ENCODE peak calls at places on chromosomes 3 and 15, in five cellular contexts. One of them, this sample, is unnamed.

GRCh38 chr3:43998841-43999805 is 242.6 kb upstream of the TOPAZ1 start:
- DNase-seq in AG04450: no peak
- DNase-seq in RWPE2: peak
- DNase-seq in heart right ventricle: no peak
- DNase-seq in foreskin keratinocyte: no peak
- DNase-seq in this sample: no peak

GRCh38 chr15:34318277-34319079 is 19.1 kb downstream of the SLC12A6 start:
- DNase-seq in AG04450: no peak
- DNase-seq in RWPE2: no peak
- DNase-seq in heart right ventricle: no peak
- DNase-seq in foreskin keratinocyte: peak
- DNase-seq in this sample: peak

GRCh38 chr3:124600765-124601164 is 129.5 kb upstream of the UMPS start:
- DNase-seq in AG04450: no peak
- DNase-seq in RWPE2: no peak
- DNase-seq in heart right ventricle: no peak
- DNase-seq in foreskin keratinocyte: no peak
- DNase-seq in this sample: no peak

GRCh38 chr3:179660872-179661271 is 8.0 kb downstream of the USP13 start:
- DNase-seq in AG04450: no peak
- DNase-seq in RWPE2: no peak
- DNase-seq in heart right ventricle: no peak
- DNase-seq in foreskin keratinocyte: no peak
- DNase-seq in this sample: no peak

GRCh38 chr3:170589113-170589512 is 3.2 kb upstream of the SLC7A14 start:
- DNase-seq in AG04450: no peak
- DNase-seq in RWPE2: no peak
- DNase-seq in heart right ventricle: no peak
- DNase-seq in foreskin keratinocyte: no peak
- DNase-seq in this sample: no peak

GRCh38 chr3:34248352-34248751 is 449.9 kb downstream of the PDCD6IP start:
- DNase-seq in AG04450: no peak
- DNase-seq in RWPE2: no peak
- DNase-seq in heart right ventricle: no peak
- DNase-seq in foreskin keratinocyte: no peak
- DNase-seq in this sample: no peak

GRCh38 chr3:192063570-192063969 is 602.6 kb downstream of the PYDC2 start:
- DNase-seq in AG04450: no peak
- DNase-seq in RWPE2: peak
- DNase-seq in heart right ventricle: peak
- DNase-seq in foreskin keratinocyte: no peak
- DNase-seq in this sample: no peak

GRCh38 chr3:128256131-128256530 is 102.8 kb downstream of the EEFSEC start:
- DNase-seq in AG04450: no peak
- DNase-seq in RWPE2: no peak
- DNase-seq in heart right ventricle: no peak
- DNase-seq in foreskin keratinocyte: no peak
- DNase-seq in this sample: no peak

GRCh38 chr3:69948246-69948862 is 51.2 kb upstream of the SAMMSON start:
- DNase-seq in AG04450: peak
- DNase-seq in RWPE2: no peak
- DNase-seq in heart right ventricle: no peak
- DNase-seq in foreskin keratinocyte: peak
- DNase-seq in this sample: no peak

GRCh38 chr3:100413619-100414018 is 12.3 kb downstream of the LNP1 start:
- DNase-seq in AG04450: no peak
- DNase-seq in RWPE2: no peak
- DNase-seq in heart right ventricle: no peak
- DNase-seq in foreskin keratinocyte: no peak
- DNase-seq in this sample: no peak

DNA sequence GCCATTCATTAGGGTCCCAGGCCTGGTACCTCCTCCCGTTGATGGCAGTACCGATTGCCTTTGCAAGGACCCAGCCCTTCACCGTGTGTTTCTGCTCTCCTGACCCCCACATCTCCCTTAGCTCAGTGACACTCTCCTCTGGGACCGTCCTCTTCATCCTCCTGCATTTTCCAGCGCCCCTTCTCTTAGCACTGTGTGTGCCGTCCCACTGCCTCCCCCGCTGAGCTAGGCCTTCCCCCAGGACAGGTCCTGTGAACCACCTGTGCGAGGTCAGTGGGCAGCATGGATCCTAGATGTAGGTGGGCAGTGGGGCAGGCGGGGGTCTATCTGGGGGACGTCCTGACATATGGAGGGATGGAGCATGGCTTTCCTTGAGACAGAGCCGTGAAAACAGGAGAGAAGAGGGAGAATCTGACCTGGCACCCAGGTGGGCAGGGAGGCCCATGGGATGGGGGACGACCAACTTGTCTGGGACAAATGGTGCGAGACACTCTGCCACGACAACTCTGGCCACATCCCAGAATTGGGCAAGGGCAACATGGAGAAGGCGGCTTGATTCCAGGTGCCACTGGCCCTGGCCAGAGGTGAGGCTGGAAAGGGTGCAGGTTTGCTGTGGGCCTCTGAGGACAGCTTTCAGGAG is 87.7 kb upstream of the ALDH1L1 start:
- DNase-seq in AG04450: no peak
- DNase-seq in RWPE2: no peak
- DNase-seq in heart right ventricle: no peak
- DNase-seq in foreskin keratinocyte: no peak
- DNase-seq in this sample: no peak
- H3K27ac ChIP-seq in AG04450: peak
- H3K27ac ChIP-seq in RWPE2: peak
- H3K27ac ChIP-seq in heart right ventricle: peak
- H3K27ac ChIP-seq in foreskin keratinocyte: no peak
- H3K27ac ChIP-seq in this sample: peak

DNA sequence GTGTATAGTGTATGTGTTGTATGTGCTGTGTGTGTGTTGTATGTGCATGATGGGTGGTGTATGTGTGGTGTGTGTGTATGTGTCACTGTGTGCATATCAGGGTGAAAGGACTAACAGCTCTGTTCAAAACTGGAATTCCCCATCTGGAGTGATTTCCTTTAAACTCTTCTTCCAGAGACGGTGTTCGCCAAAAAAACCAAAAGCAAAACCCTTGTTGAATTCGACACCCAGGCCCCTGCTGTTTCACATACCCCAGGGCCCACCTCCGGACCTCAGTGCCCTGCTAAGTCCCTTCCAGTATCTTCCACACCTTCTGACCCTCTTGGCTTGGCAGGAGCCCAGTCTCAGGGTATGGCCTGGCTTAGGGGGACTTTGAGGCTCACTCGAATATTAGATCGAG is 44.9 kb upstream of the SEC13 start:
- DNase-seq in AG04450: no peak
- DNase-seq in RWPE2: no peak
- DNase-seq in heart right ventricle: no peak
- DNase-seq in foreskin keratinocyte: no peak
- DNase-seq in this sample: peak
- H3K27ac ChIP-seq in AG04450: peak
- H3K27ac ChIP-seq in RWPE2: peak
- H3K27ac ChIP-seq in heart right ventricle: no peak
- H3K27ac ChIP-seq in foreskin keratinocyte: peak
- H3K27ac ChIP-seq in this sample: no peak

GRCh38 chr3:71709908-71710511 is 15.2 kb downstream of the EIF4E3 start:
- DNase-seq in AG04450: no peak
- DNase-seq in RWPE2: no peak
- DNase-seq in heart right ventricle: no peak
- DNase-seq in foreskin keratinocyte: no peak
- DNase-seq in this sample: no peak

GRCh38 chr3:71718069-71718468 is 7.1 kb downstream of the EIF4E3 start:
- DNase-seq in AG04450: no peak
- DNase-seq in RWPE2: no peak
- DNase-seq in heart right ventricle: no peak
- DNase-seq in foreskin keratinocyte: no peak
- DNase-seq in this sample: no peak

GRCh38 chr3:71710906-71711494 is 14.2 kb downstream of the EIF4E3 start:
- DNase-seq in AG04450: no peak
- DNase-seq in RWPE2: no peak
- DNase-seq in heart right ventricle: no peak
- DNase-seq in foreskin keratinocyte: no peak
- DNase-seq in this sample: no peak

GRCh38 chr3:71713041-71713440 is 12.2 kb downstream of the EIF4E3 start:
- DNase-seq in AG04450: no peak
- DNase-seq in RWPE2: no peak
- DNase-seq in heart right ventricle: no peak
- DNase-seq in foreskin keratinocyte: peak
- DNase-seq in this sample: peak

DNA sequence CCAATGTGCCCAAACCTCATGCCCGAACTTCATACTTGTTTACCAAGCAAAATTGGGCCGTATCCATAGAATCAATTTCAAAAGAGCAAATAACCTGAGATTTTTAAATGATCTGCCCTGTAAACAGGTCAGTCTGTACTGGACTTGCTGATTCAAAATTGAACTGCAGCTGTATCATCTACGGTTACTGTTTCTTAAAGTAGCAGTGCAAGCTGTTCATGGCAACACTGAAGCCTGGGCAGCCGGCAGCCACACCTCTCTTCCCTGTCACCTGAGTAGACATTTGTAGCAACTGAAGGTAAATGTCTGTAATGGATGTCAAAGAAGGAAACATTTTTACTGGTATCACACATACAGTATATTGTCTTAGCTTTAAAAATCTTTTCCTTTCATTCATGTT is 10.6 kb downstream of the EIF4E3 start:
- DNase-seq in AG04450: no peak
- DNase-seq in RWPE2: no peak
- DNase-seq in heart right ventricle: no peak
- DNase-seq in foreskin keratinocyte: no peak
- DNase-seq in this sample: no peak
- H3K27ac ChIP-seq in AG04450: no peak
- H3K27ac ChIP-seq in RWPE2: no peak
- H3K27ac ChIP-seq in heart right ventricle: no peak
- H3K27ac ChIP-seq in foreskin keratinocyte: no peak
- H3K27ac ChIP-seq in this sample: no peak

DNA sequence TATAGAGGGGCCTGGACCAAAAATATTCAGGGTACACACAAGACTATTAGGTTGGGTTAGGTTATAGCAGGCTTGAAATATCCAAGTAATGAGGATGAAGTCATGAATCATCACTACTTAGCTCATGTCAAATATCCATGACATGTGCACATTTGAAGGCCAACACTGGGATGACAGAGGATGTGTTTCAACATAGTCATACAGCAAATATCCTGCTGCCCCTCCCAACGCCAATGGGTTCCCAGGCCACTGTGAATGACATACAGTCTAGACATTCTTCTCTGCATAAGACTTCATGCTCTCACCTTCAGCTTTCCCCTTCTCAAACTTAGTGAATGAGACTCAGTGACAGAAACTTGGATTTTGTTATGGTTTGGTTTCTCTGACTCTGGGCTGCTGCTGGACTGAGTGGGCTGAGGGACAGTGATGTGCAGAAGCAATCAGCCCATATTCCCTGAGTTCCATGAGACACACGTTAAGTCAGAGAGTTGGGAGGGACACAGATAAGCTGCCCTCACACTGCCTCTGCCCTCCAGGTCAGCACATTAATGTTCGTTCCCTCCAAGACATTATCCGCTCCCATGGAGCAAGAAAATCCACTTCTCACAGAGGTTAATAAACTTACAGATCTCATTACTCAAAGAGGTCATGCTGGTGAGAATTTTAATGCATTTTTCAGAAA is 15.4 kb downstream of the HOMER2 start:
- DNase-seq in AG04450: no peak
- DNase-seq in RWPE2: no peak
- DNase-seq in heart right ventricle: no peak
- DNase-seq in foreskin keratinocyte: peak
- DNase-seq in this sample: peak
- H3K27ac ChIP-seq in AG04450: no peak
- H3K27ac ChIP-seq in RWPE2: peak
- H3K27ac ChIP-seq in heart right ventricle: no peak
- H3K27ac ChIP-seq in foreskin keratinocyte: no peak
- H3K27ac ChIP-seq in this sample: peak

GRCh38 chr3:138125548-138126221 is 6.5 kb downstream of the A4GNT start:
- DNase-seq in AG04450: no peak
- DNase-seq in RWPE2: no peak
- DNase-seq in heart right ventricle: no peak
- DNase-seq in foreskin keratinocyte: no peak
- DNase-seq in this sample: no peak
- H3K27ac ChIP-seq in AG04450: peak
- H3K27ac ChIP-seq in RWPE2: no peak
- H3K27ac ChIP-seq in heart right ventricle: peak
- H3K27ac ChIP-seq in foreskin keratinocyte: no peak
- H3K27ac ChIP-seq in this sample: no peak

DNA sequence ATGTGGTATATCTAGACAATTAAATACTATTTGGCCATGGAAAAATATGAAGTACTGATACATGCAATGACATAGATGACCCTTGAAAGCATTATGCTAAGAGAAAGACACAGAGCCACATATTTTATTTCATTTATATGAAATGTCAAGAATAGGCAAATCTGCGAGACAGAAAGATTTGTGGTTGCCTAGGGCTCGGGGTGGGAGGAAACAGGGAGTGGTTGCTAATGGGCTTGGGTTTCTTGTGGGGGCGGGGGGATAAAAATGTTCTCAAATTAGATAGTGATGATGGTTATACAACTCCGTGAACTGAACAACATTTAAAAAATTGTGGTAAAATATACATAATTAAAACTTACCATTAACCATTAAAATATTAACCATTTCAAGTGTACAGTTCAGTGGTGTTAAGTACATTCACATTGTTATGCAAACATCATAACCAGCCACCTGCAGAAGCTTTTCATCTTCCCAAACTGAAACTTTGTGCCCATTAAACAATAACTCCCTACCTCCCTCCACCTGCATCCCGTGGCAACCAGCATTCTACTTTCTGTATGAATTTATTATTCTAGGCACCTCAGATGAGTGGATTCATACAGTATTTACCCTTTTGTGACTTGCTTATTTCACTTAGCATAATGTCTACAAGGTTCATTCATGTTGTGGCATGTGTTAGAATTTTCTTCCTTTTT is 24.3 kb upstream of the ANP32A start:
- DNase-seq in AG04450: no peak
- DNase-seq in RWPE2: no peak
- DNase-seq in heart right ventricle: no peak
- DNase-seq in foreskin keratinocyte: no peak
- DNase-seq in this sample: no peak
- H3K27ac ChIP-seq in AG04450: no peak
- H3K27ac ChIP-seq in RWPE2: no peak
- H3K27ac ChIP-seq in heart right ventricle: no peak
- H3K27ac ChIP-seq in foreskin keratinocyte: no peak
- H3K27ac ChIP-seq in this sample: no peak

GRCh38 chr15:64530472-64530871 is 70.1 kb downstream of the ZNF609 start:
- DNase-seq in AG04450: no peak
- DNase-seq in RWPE2: no peak
- DNase-seq in heart right ventricle: no peak
- DNase-seq in foreskin keratinocyte: no peak
- DNase-seq in this sample: no peak

GRCh38 chr15:64528871-64529270 is 68.5 kb downstream of the ZNF609 start:
- DNase-seq in AG04450: no peak
- DNase-seq in RWPE2: no peak
- DNase-seq in heart right ventricle: no peak
- DNase-seq in foreskin keratinocyte: no peak
- DNase-seq in this sample: no peak

GRCh38 chr15:64524778-64525177 is 64.4 kb downstream of the ZNF609 start:
- DNase-seq in AG04450: no peak
- DNase-seq in RWPE2: no peak
- DNase-seq in heart right ventricle: no peak
- DNase-seq in foreskin keratinocyte: no peak
- DNase-seq in this sample: no peak

GRCh38 chr15:64525828-64526530 is 65.6 kb downstream of the ZNF609 start:
- DNase-seq in AG04450: no peak
- DNase-seq in RWPE2: no peak
- DNase-seq in heart right ventricle: no peak
- DNase-seq in foreskin keratinocyte: no peak
- DNase-seq in this sample: no peak

GRCh38 chr15:64527263-64527984 is 67.0 kb downstream of the ZNF609 start:
- DNase-seq in AG04450: peak
- DNase-seq in RWPE2: no peak
- DNase-seq in heart right ventricle: no peak
- DNase-seq in foreskin keratinocyte: peak
- DNase-seq in this sample: no peak
- H3K27ac ChIP-seq in AG04450: no peak
- H3K27ac ChIP-seq in RWPE2: no peak
- H3K27ac ChIP-seq in heart right ventricle: no peak
- H3K27ac ChIP-seq in foreskin keratinocyte: peak
- H3K27ac ChIP-seq in this sample: peak

This sample was measured in epithelial cell of prostate.